ENCODE peak calls at places on chromosomes 2 and 18, in four cellular contexts. U is HL-60, Q is GM12878, L is K562. K is an unnamed sample.
A peak's percentile ranks its signal among the peaks of the same experiment; 100 is the strongest.

GRCh38 chr2:181178823-181179412 is 198.5 kb downstream of the UBE2E3 start:
- DNase-seq in U (no peak), Q (no peak), L (no peak), K (no peak)

GRCh38 chr18:63285332-63285731 is 34.2 kb downstream of the BCL2 start:
- DNase-seq in U (no peak), Q (peak; percentile 66), L (no peak), K (no peak)

GRCh38 chr18:55053976-55054375 is 94.7 kb upstream of the CCDC68 start:
- DNase-seq in U (no peak), Q (no peak), L (no peak), K (no peak)

GRCh38 chr2:173644146-173644545 is 289.5 kb downstream of the CDCA7 start:
- DNase-seq in U (no peak), Q (no peak), L (no peak), K (no peak)

GRCh38 chr2:15582153-15582552 is 9.5 kb upstream of the DDX1 start:
- DNase-seq in U (no peak), Q (no peak), L (no peak), K (no peak)

GRCh38 chr2:132421198-132421780 is 4.7 kb downstream of the GPR39 start:
- DNase-seq in U (no peak), Q (no peak), L (no peak), K (no peak)

GRCh38 chr2:231674587-231675334 is 33.6 kb upstream of the PTMA start:
- DNase-seq in U (peak; percentile 85), Q (no peak), L (peak; percentile 56), K (no peak)

GRCh38 chr2:235165631-235166030 is 213.8 kb downstream of the SH3BP4 start:
- DNase-seq in U (no peak), Q (no peak), L (no peak), K (no peak)

GRCh38 chr2:39094717-39095363 is 26.0 kb downstream of the SOS1 start:
- DNase-seq in U (peak; percentile 61), Q (peak; percentile 71), L (no peak), K (no peak)

GRCh38 chr2:239278361-239278760 is 122.5 kb downstream of the HDAC4 start:
- DNase-seq in U (no peak), Q (no peak), L (no peak), K (no peak)

GRCh38 chr18:11955299-11956029 is 25.8 kb upstream of the IMPA2 start:
- DNase-seq in U (peak; percentile 64), Q (no peak), L (peak; percentile 55), K (no peak)

GRCh38 chr2:128440666-128441340 is 122.1 kb upstream of the HS6ST1 start:
- DNase-seq in U (no peak), Q (no peak), L (no peak), K (no peak)

GRCh38 chr2:239724851-239725550 is 300.1 kb downstream of the NDUFA10 start:
- DNase-seq in U (no peak), Q (no peak), L (no peak), K (no peak)

GRCh38 chr2:10297950-10298349 is 4.8 kb upstream of the HPCAL1 start:
- DNase-seq in U (peak; percentile 55), Q (no peak), L (peak; percentile 75), K (no peak)

GRCh38 chr2:29343830-29344229 is 228.6 kb downstream of the CLIP4 start:
- DNase-seq in U (no peak), Q (no peak), L (no peak), K (no peak)

GRCh38 chr2:172405673-172406072 is 21.7 kb upstream of the ITGA6 start:
- DNase-seq in U (no peak), Q (no peak), L (no peak), K (no peak)

GRCh38 chr2:31258351-31258750 is 24.4 kb downstream of the EHD3 start:
- DNase-seq in U (no peak), Q (peak; percentile 25), L (no peak), K (peak; percentile 60)

GRCh38 chr2:20525041-20526035 is 78.5 kb downstream of the RHOB start:
- DNase-seq in U (no peak), Q (peak; percentile 76), L (peak; percentile 30), K (peak; percentile 48)

GRCh38 chr2:41496908-41497307 is 550.9 kb upstream of the PKDCC start:
- DNase-seq in U (no peak), Q (no peak), L (peak; percentile 4), K (no peak)

GRCh38 chr2:48927355-48927754 is 171.8 kb upstream of the LHCGR start:
- DNase-seq in U (no peak), Q (no peak), L (no peak), K (no peak)

GRCh38 chr2:132404056-132404455 is 12.5 kb upstream of the GPR39 start:
- DNase-seq in U (no peak), Q (no peak), L (no peak), K (no peak)

GRCh38 chr2:46144133-46144800 is 152.9 kb upstream of the EPAS1 start:
- DNase-seq in U (no peak), Q (no peak), L (no peak), K (no peak)

GRCh38 chr2:20674974-20675679 is 8.2 kb downstream of the GDF7 start:
- DNase-seq in U (no peak), Q (no peak), L (no peak), K (no peak)

GRCh38 chr18:44887227-44887631 is 206.5 kb downstream of the SETBP1 start:
- DNase-seq in U (no peak), Q (peak; percentile 69), L (no peak), K (peak; percentile 12)

GRCh38 chr18:29309352-29309751 is 1132.4 kb upstream of the CDH2 start:
- DNase-seq in U (no peak), Q (no peak), L (no peak), K (no peak)

GRCh38 chr2:113240915-113241911 is 37.5 kb downstream of the PAX8 start:
- DNase-seq in U (no peak), Q (no peak), L (peak; percentile 71), K (no peak)

GRCh38 chr2:42072349-42073118 is 24.7 kb downstream of the PKDCC start:
- DNase-seq in U (no peak), Q (no peak), L (no peak), K (no peak)

GRCh38 chr2:233468746-233469110 is 97.9 kb downstream of the USP40 start:
- DNase-seq in U (no peak), Q (no peak), L (no peak), K (no peak)

GRCh38 chr2:64179582-64180321 is 35.5 kb upstream of the PELI1 start:
- DNase-seq in U (no peak), Q (peak; percentile 70), L (no peak), K (peak; percentile 10)

GRCh38 chr2:68766378-68766845 is 31.8 kb downstream of the ARHGAP25 start:
- DNase-seq in U (peak; percentile 98), Q (no peak), L (no peak), K (no peak)

GRCh38 chr18:80157708-80158343 is 48.8 kb downstream of the ADNP2 start:
- DNase-seq in U (peak; percentile 82), Q (peak; percentile 27), L (peak; percentile 50), K (no peak)

DNA sequence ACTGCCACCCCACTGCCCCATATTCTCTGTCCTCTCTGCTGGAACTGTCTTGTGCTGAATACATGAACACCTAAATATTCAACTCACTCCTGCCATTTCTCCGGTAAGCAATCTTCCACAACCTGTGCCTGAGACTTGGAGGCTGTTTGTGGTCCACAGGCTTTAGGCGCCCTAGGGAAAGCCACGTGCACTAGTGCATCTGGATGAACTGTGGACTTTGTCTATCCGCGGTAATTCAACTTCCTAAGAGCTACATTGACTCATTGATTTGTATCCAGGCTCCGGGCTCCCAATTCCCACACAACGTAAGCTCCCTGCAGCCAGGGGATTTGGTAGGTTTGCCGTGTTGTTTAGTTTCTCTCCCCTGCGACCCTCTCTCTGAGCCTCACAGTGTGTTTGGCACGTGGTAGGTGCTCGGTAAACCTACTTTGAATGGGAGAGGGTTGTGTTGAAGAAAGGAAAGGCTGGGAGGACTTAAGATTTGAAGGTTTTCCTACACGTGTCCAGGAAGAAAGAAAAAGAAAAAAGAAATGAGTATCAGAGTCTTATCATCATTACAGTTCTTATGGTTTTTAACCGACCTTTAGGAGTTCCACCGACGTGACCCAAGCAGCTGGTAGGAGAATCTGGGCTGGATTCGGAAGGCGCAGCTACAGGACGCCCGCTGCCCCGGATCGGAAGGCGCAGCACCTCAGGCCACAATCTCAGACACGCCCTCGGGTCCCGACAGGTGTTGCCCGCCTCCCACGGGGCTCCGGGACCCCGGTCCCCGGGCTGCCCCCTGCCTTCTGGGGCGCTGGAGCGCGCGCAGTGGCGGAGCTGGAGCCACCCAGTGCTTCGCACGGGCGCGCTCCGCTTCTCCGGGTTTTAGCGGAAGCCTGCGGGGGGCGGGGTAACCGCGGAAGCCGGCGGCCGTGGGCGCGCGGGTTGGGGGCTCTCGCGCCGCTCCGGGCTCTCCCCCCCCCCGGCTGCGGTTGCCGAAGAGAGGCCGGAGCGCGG is 718.4 kb downstream of the DPP10 start:
- DNase-seq in U (no peak), Q (no peak), L (no peak), K (no peak)
- TF ChIP-seq SPI1 in U (no peak), Q (no peak), L (no peak), K (no peak)

DNA sequence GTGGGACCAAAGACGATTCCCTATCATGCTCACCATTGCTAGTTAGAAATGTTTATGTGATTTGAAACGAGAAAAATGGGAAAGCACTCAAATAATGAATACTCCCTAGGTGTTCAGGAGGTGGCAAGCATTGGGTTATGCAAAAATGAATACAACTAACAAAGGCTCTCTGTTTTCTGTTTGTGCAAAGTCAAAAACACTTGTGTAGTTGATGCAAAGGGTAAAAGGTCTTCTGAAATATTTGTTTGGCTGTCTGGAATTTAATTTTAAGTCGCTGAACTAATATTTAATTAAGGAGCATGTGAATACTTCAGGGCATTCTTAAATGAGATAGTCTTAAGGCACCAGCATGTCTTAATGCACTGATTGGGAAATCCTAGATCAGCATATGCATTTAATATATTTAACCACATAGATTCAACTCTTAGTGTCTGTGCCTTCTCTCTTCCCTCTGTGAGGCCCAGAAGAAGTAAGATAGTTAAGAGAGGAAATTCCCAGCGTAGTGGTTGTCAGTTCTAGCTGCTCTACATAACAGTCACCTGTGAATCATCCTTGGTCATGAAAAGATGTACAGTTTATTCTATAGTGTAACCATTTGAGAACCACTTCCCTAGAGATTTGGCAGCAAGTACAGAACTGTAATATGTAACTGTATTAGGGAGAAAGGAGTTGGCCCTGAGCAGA is 111.9 kb downstream of the EPC2 start:
- DNase-seq in U (no peak), Q (no peak), L (no peak), K (no peak)
- TF ChIP-seq SPI1 in U (no peak), Q (no peak), L (no peak), K (no peak)

GRCh38 chr2:27720004-27720551 is 51.4 kb upstream of the MRPL33 start:
- DNase-seq in U (no peak), Q (no peak), L (peak; percentile 40), K (no peak)

GRCh38 chr2:27723372-27724144 is 48.0 kb upstream of the MRPL33 start:
- DNase-seq in U (peak; percentile 67), Q (no peak), L (peak; percentile 67), K (no peak)

GRCh38 chr2:27724191-27724590 is 47.3 kb upstream of the MRPL33 start:
- DNase-seq in U (no peak), Q (no peak), L (no peak), K (no peak)

GRCh38 chr2:27721884-27722485 is 49.5 kb upstream of the MRPL33 start:
- DNase-seq in U (no peak), Q (no peak), L (no peak), K (no peak)

GRCh38 chr2:27721335-27721734 is 50.2 kb upstream of the MRPL33 start:
- DNase-seq in U (no peak), Q (no peak), L (no peak), K (no peak)
- TF ChIP-seq SPI1 in U (no peak), Q (no peak), L (no peak), K (no peak)

DNA sequence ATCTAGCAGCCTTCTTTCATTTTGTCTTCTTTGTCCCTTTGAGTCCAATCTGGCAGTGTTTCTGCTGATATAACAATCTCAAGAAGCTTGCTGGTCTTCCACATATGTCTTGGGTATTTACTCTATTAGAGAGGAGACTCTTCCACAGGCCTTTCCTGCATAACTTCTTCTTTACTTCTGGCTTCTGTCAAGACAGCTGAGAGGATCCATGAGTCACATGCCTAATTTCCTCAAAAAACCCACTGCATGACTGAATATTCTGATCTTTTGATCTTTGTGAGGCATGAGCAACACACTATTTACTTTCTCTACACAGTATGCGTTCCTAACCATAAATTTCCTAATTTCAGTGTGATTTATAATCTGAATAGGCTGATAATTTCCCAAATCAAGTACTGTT is 5.1 kb upstream of the DCC start:
- DNase-seq in U (no peak), Q (no peak), L (no peak), K (no peak)
- TF ChIP-seq SPI1 in U (no peak), Q (no peak), L (no peak), K (no peak)

K was measured in GM12891.